ENCODE peak calls at places on chromosomes 5 and 9, in ten cellular contexts. Z is GM03348; C is heart left ventricle; V is stimulated activated CD4-positive, alpha-beta T cell treated with anti-CD3 and anti-CD28 coated beads, Interleukin-2, amount 100 ng/mL, for 48 hours; I is anterior cingulate cortex; Y is psoas muscle; T is endothelial cell; J is HS-5; K is hepatic stellate cell; H is aorta. P is an unnamed sample.

GRCh38 chr9:94865599-94866456 is 139.3 kb downstream of the AOPEP start:
- DNase-seq in Z (no peak), C (no peak), V (no peak), I (peak; percentile 10), Y (peak; percentile 56), T (no peak), J (no peak), K (no peak), H (peak; percentile 74), P (no peak)

GRCh38 chr5:172931001-172931536 is 28.2 kb upstream of the RPL26L1 start:
- DNase-seq in Z (peak; percentile 68), C (no peak), V (no peak), I (no peak), Y (peak; percentile 74), T (no peak), J (peak; percentile 92), K (peak; percentile 88), H (peak; percentile 81), P (no peak)

GRCh38 chr9:89483592-89484474 is 14.1 kb downstream of the SEMA4D start:
- DNase-seq in Z (no peak), C (no peak), V (peak; percentile 52), I (no peak), Y (no peak), T (no peak), J (no peak), K (no peak), H (no peak), P (no peak)

GRCh38 chr5:84437673-84438315 is 53.1 kb upstream of the EDIL3 start:
- DNase-seq in Z (peak; percentile 51), C (no peak), V (no peak), I (no peak), Y (no peak), T (no peak), J (peak; percentile 88), K (peak; percentile 13), H (no peak), P (no peak)

GRCh38 chr9:4596165-4596922 is 65.8 kb upstream of the PLPP6 start:
- DNase-seq in Z (no peak), C (no peak), V (no peak), I (no peak), Y (no peak), T (peak; percentile 16), J (no peak), K (no peak), H (no peak), P (no peak)

GRCh38 chr5:149301744-149302380 is 30.2 kb downstream of the AFAP1L1 start:
- DNase-seq in Z (peak; percentile 62), C (no peak), V (no peak), I (no peak), Y (no peak), T (no peak), J (no peak), K (peak; percentile 42), H (no peak), P (no peak)

GRCh38 chr9:130735566-130735965 is 42.0 kb downstream of the EXOSC2 start:
- DNase-seq in Z (no peak), C (no peak), V (no peak), I (no peak), Y (no peak), T (no peak), J (no peak), K (no peak), H (no peak), P (no peak)

GRCh38 chr9:16571127-16571848 is 299.2 kb downstream of the BNC2 start:
- DNase-seq in Z (no peak), C (no peak), V (no peak), I (no peak), Y (no peak), T (no peak), J (no peak), K (no peak), H (no peak), P (no peak)

GRCh38 chr9:122234022-122234748 is 5.4 kb upstream of the LHX6 start:
- DNase-seq in Z (no peak), C (no peak), V (no peak), I (no peak), Y (no peak), T (no peak), J (no peak), K (no peak), H (no peak), P (no peak)

GRCh38 chr9:126420643-126421564 is 94.3 kb downstream of the MVB12B start:
- DNase-seq in Z (no peak), C (no peak), V (no peak), I (no peak), Y (no peak), T (no peak), J (no peak), K (no peak), H (no peak), P (no peak)

GRCh38 chr5:35457912-35458823 is 159.5 kb upstream of the SPEF2 start:
- DNase-seq in Z (no peak), C (no peak), V (no peak), I (no peak), Y (no peak), T (no peak), J (no peak), K (no peak), H (no peak), P (no peak)

GRCh38 chr9:133945977-133946753 is 46.0 kb downstream of the VAV2 start:
- DNase-seq in Z (no peak), C (peak; percentile 50), V (no peak), I (no peak), Y (peak; percentile 7), T (no peak), J (no peak), K (no peak), H (peak; percentile 35), P (no peak)